ENCODE peak calls at places on chromosomes 11 and 22, in six cellular contexts. L is HT1080; A is activated effector memory CD4-positive, alpha-beta T cell treated with Interleukin-2 at 50 U/mL for 16 hours; F is KBM-7; J is GM10248; Q is stimulated activated CD4-positive, alpha-beta T cell treated with anti-CD3 and anti-CD28 coated beads, Interleukin-12 subunit alpha, Interleukin-12 subunit beta, amount 100 ng/mL, for 4 hours. V is an unnamed sample.

GRCh38 chr11:132278801-132279574 is 908.6 kb downstream of the NTM start:
- DNase-seq in L (peak), A (no peak), F (peak), J (peak), Q (no peak), V (no peak)

GRCh38 chr11:134742228-134742612 is 330.2 kb upstream of the B3GAT1 start:
- DNase-seq in L (no peak), A (no peak), F (no peak), J (no peak), Q (no peak), V (no peak)

GRCh38 chr11:86726118-86726748 is 53.8 kb upstream of the ME3 start:
- DNase-seq in L (peak), A (no peak), F (no peak), J (no peak), Q (no peak), V (no peak)

GRCh38 chr11:15775797-15776196 is 580.5 kb downstream of the SOX6 start:
- DNase-seq in L (no peak), A (no peak), F (no peak), J (no peak), Q (no peak), V (no peak)

GRCh38 chr11:61728940-61729219 is 23.6 kb upstream of the MYRF start:
- DNase-seq in L (peak), A (no peak), F (no peak), J (peak), Q (no peak), V (no peak)

GRCh38 chr22:27880778-27881394 is 38.2 kb downstream of the PITPNB start:
- DNase-seq in L (peak), A (no peak), F (peak), J (peak), Q (no peak), V (no peak)

GRCh38 chr11:34256591-34256990 is 101.2 kb downstream of the ABTB2 start:
- DNase-seq in L (no peak), A (no peak), F (no peak), J (no peak), Q (no peak), V (no peak)

GRCh38 chr11:27646051-27646818 is 54.0 kb downstream of the BDNF start:
- DNase-seq in L (no peak), A (no peak), F (no peak), J (no peak), Q (no peak), V (no peak)

GRCh38 chr11:9150944-9151343 is 59.5 kb upstream of the SCUBE2 start:
- DNase-seq in L (peak), A (no peak), F (no peak), J (no peak), Q (no peak), V (no peak)

GRCh38 chr22:41286639-41287091 is 678 bp upstream of the RANGAP1 start:
- DNase-seq in L (no peak), A (peak), F (no peak), J (no peak), Q (peak), V (no peak)

GRCh38 chr11:120801801-120802689 is 221.9 kb upstream of the TBCEL start:
- DNase-seq in L (peak), A (peak), F (peak), J (peak), Q (peak), V (peak)

GRCh38 chr22:38030311-38031133 is 26.7 kb upstream of the PICK1 start:
- DNase-seq in L (no peak), A (no peak), F (no peak), J (no peak), Q (no peak), V (no peak)

V was measured in activated T-helper 2 cell treated with anti-CD3 and anti-CD28 coated beads, Interferon-gamma antibody, Interleukin-2, Interleukin-4, amounts not matched to agents 10 μg/mL and 5 μg/mL and 100 μg/mL, durations not matched to agents 14 hours and 24 hours and 36 hours.